ENCODE peak calls at places on chromosomes 11 and 22, in five cellular contexts. G, N, J, F and L are unnamed samples.

GRCh38 chr11:72813740-72814138 is 472 bp upstream of the ATG16L2 start:
- DNase-seq in G (peak), N (peak), J (no peak), F (peak), L (peak)

GRCh38 chr11:122202951-122203456 is 87.0 kb upstream of the BLID start:
- DNase-seq in G (peak), N (peak), J (peak), F (peak), L (peak)

GRCh38 chr22:17972385-17973181 is 51.8 kb downstream of the MICAL3 start:
- DNase-seq in G (peak), N (peak), J (no peak), F (no peak), L (peak)

GRCh38 chr22:17057959-17058814 is 26.6 kb upstream of the IL17RA start:
- DNase-seq in G (peak), N (peak), J (peak), F (peak), L (peak)

GRCh38 chr11:57479925-57480324 is 19.6 kb downstream of the RTN4RL2 start:
- DNase-seq in G (no peak), N (no peak), J (no peak), F (no peak), L (no peak)

GRCh38 chr11:108115495-108116140 is 5.7 kb upstream of the ACAT1 start:
- DNase-seq in G (peak), N (peak), J (peak), F (peak), L (peak)

GRCh38 chr11:116510886-116511650 is 261.7 kb downstream of the BUD13 start:
- DNase-seq in G (no peak), N (no peak), J (no peak), F (no peak), L (no peak)

GRCh38 chr11:12963789-12964536 is 45.2 kb upstream of the RASSF10 start:
- DNase-seq in G (peak), N (peak), J (no peak), F (peak), L (peak)

GRCh38 chr11:1336836-1337646 is 27.6 kb upstream of the TOLLIP start:
- DNase-seq in G (peak), N (no peak), J (no peak), F (peak), L (no peak)

DNA sequence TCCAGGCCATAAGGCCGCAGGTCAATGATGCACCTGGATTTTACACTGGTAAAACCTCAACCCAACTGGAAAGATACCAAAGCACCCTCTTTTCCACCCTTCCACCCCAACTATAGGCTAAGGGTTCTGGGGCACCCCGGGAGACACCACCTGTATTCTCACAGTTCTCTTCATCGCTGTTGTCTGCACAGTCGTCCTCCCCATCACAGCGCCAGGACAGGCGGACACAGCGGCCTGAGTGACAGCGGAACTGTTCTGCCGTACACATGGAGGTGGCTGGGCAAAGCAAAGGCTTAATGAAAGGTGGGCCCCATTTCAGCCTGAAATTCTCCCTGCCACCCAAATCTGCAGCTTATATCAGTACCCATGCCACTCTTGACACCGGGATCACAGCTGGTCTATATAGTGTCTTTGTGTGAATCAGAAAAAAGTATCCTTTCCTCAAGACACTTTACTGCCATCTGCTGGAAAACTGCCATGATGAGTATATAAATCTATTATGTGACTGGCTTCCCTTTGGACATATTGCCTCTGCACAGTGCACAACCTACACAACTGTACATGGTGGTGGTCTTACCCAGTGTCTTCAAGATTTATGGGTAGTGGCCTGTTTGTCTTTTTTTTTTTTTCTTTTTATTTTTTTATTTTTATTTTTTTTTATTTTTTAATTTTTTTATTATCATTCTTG is 21.5 kb downstream of the LRP4 start:
- DNase-seq in G (peak), N (peak), J (no peak), F (no peak), L (peak)
- TF ChIP-seq CTCF in G (peak), N (peak), J (no peak), F (no peak), L (peak)

GRCh38 chr22:22681221-22681739 is 36.9 kb downstream of the GGTLC2 start:
- DNase-seq in G (no peak), N (no peak), J (no peak), F (no peak), L (no peak)
- H3K4me3 ChIP-seq in G (no peak), N (no peak), J (no peak), F (no peak), L (no peak)

GRCh38 chr11:19742595-19743292 is 30.1 kb downstream of the NAV2 start:
- DNase-seq in G (peak), N (peak), J (no peak), F (peak), L (peak)
- TF ChIP-seq CTCF in G (peak), N (peak), J (peak), F (peak), L (peak)

DNA sequence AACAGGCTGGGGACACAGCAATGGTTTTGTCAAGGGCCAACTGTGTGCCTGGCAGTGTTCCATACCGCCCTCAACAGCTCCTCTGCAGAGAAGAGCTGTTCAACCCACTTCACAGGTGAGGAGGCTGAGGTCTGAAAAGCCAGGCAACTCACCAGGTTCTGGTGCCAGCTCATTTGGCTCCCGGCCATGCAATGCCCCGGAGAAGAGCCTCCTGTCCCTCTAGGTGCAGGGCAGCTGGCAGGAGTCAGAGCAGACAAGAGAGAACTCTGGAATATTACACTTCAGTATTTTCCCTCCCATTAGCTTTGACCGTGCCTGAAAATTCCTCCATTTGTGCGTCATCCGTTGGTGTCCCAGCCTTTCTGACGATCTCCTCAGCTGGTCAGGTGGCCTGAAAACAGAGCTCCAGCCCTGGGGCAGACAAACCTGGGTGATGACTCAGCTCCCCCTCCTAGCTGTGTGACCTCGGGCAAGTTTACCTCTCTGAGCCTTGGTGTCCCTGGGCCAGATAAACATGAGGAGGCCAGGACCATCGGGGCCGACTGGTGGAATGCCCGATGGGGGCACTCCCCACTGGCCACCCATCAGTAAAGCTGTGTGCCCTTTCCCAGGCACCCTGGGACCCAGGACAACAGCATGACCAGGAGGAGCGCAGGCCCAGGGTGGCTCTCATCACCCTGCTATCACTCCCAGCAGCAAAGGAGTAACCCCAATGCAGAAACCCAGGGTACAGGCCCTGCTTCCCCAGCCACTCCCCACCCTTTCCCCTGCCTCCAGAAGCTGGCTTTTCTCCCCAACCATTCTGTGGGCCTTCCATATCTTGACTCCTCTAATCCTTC is 9.6 kb upstream of the C1QTNF6 start:
- DNase-seq in G (peak), N (peak), J (no peak), F (peak), L (peak)
- H3K4me3 ChIP-seq in G (peak), N (peak), J (peak), F (peak), L (no peak)

DNA sequence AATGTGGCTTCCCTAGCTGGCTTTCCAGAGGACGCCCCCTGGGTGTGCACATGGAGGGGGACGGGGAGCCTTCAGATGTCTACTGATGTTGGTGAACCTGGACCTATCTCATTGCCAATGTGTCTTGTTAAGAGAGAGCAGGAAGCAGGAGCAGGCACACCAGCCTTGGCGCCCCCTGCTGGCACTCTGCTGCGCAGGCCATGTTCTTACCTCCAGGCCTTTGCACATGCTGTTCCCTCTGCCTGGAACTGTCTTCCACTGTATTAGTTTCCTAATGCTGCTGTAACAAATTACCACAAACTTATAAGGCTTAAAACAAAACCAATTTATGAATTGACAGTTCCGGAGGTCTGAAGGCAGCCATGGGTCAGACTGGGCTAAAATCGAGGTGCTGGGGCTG is 23.6 kb upstream of the MN1 start:
- DNase-seq in G (peak), N (no peak), J (no peak), F (no peak), L (no peak)
- TF ChIP-seq CTCF in G (peak), N (peak), J (peak), F (no peak), L (peak)

GRCh38 chr22:39468487-39469325 is 11.9 kb downstream of the MGAT3 start:
- DNase-seq in G (no peak), N (no peak), J (no peak), F (no peak), L (no peak)

GRCh38 chr22:39467390-39467901 is 10.6 kb downstream of the MGAT3 start:
- DNase-seq in G (no peak), N (no peak), J (no peak), F (no peak), L (no peak)

GRCh38 chr22:39463931-39464390 is 7.1 kb downstream of the MGAT3 start:
- DNase-seq in G (no peak), N (peak), J (no peak), F (no peak), L (no peak)

GRCh38 chr22:39469326-39469680 is 12.5 kb downstream of the MGAT3 start:
- DNase-seq in G (no peak), N (no peak), J (no peak), F (no peak), L (no peak)

DNA sequence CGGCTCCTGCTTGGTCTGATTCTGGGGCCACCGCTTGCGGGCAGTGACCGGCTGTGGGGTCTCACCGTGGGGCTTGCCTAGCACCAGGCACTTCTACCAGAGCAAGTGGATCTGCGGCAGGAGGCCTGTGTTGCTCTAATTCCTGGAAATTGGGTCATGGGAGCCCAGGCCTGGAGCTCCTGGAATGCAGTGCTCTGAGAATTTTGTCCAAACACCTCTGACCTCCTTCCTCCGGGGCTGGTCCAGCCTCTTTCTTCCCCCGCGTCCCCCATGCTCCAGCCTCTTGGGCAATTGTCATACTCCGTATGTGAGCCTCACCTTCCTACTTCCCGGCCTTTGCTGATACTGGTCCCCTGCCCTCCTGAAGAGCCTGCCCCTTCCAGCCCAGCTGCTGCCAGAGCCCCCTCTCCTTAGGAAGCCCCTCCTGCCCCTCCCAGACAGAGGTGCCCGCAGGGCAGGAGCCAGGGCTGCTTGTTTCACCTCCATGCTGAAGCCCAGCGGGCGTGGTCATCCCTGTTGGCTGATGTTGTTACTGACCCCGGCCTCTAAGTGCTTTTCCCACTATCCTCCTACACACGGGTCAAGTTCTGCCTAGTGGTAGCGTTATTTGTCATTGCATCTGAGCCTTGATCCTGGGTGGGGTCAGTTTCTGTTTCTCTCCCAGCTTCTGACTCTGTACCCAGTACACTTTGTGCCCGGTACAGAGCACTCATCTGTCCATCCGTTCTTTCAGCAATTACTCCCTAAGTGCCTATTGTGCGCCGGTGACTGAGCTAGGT is 9.6 kb downstream of the MGAT3 start:
- DNase-seq in G (no peak), N (no peak), J (no peak), F (no peak), L (peak)
- H3K4me3 ChIP-seq in G (no peak), N (no peak), J (no peak), F (no peak), L (no peak)

GRCh38 chr22:40383905-40384304 is 13.5 kb downstream of the SGSM3 start:
- DNase-seq in G (no peak), N (peak), J (peak), F (no peak), L (peak)

GRCh38 chr22:40385041-40385782 is 14.8 kb downstream of the SGSM3 start:
- DNase-seq in G (no peak), N (no peak), J (no peak), F (no peak), L (no peak)

GRCh38 chr22:40388231-40388630 is 17.8 kb downstream of the SGSM3 start:
- DNase-seq in G (no peak), N (no peak), J (no peak), F (no peak), L (no peak)

GRCh38 chr22:40391417-40391816 is 21.0 kb downstream of the SGSM3 start:
- DNase-seq in G (no peak), N (no peak), J (no peak), F (no peak), L (no peak)

DNA sequence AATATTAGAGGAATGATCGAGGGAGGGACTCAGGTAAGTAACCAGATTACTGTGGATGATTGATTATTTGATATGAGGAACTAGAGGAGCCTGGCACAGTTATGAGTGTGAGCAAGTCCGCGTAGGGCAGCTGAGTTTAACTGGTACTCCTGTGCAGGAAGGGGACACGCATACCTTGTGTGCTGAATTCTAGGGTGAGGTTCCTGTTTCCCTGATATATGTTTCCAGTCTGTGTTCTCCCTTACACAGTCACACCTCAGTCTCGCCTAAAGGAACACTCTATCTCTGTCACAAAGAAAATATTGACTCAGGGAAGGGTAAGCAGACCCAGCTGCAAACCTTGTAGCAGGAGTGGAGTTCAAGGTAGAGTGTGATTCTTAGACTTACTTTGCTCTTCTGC is 17.4 kb downstream of the SGSM3 start:
- DNase-seq in G (no peak), N (no peak), J (no peak), F (no peak), L (no peak)
- TF ChIP-seq CTCF in G (no peak), N (no peak), J (no peak), F (no peak), L (no peak)

GRCh38 chr11:9069861-9070470 is 21.4 kb downstream of the SCUBE2 start:
- DNase-seq in G (no peak), N (no peak), J (no peak), F (no peak), L (no peak)

GRCh38 chr11:9069256-9069655 is 22.1 kb downstream of the SCUBE2 start:
- DNase-seq in G (no peak), N (no peak), J (no peak), F (no peak), L (no peak)

GRCh38 chr11:9070740-9071476 is 20.5 kb downstream of the SCUBE2 start:
- DNase-seq in G (no peak), N (no peak), J (no peak), F (no peak), L (no peak)

GRCh38 chr11:9065614-9066431 is 25.6 kb downstream of the SCUBE2 start:
- DNase-seq in G (peak), N (peak), J (peak), F (no peak), L (peak)

GRCh38 chr11:9066432-9066925 is 24.9 kb downstream of the SCUBE2 start:
- DNase-seq in G (no peak), N (no peak), J (no peak), F (no peak), L (no peak)
- H3K4me3 ChIP-seq in G (no peak), N (no peak), J (no peak), F (no peak), L (no peak)

DNA sequence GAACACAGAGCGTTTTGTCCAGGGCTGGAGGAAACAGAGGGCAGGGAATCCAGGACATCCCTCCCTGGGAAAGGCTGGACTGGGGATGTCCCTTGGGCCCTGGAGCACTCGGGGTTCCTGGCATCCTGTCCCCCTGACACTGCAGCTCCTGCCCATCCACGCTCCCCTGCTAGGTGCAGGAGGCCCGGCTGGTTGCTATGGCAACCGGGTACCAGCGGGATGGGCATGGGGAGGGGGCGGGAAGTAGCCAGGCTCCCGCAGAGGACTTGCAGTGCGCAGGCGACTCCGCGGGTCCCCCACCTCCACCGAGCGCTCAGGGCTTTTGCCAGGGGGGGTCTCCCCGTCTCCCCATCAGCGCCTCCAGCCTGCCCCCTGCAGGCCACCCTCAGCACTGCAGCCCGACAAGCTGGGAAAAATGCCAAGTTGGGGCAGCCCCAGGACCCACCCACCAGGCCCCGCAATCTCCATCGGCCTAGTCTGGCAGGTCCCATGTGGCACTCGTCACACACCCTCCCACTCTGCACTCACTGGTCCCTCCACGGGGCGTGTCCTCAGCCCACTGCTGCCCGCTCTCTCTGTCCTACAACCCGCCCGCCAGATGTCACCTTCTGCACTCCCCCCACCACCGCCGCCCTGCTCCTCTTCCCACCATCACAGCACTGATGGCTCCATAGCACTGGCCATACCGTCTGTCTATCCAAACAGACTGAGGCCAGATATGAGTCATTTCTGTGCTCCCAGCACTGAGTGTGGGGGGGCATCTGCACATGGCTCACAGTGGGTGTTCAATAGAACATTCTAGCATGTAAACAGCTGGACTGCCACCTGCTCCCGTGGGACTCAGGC is 31.5 kb downstream of the KIAA0930 start:
- DNase-seq in G (peak), N (peak), J (no peak), F (no peak), L (peak)
- TF ChIP-seq CTCF in G (peak), N (peak), J (peak), F (peak), L (peak)